ENCODE peak calls at places on chromosome 7, in eight cellular contexts. E, L, P, Y, Z, K, N and U are unnamed samples.

GRCh38 chr7:20797174-20798080 is 10.7 kb upstream of the SP8 start:
- DNase-seq in E (peak), Z (no peak), Y (no peak), L (no peak), P (no peak), N (no peak), K (peak), U (no peak)

GRCh38 chr7:51224811-51225581 is 91.6 kb downstream of the COBL start:
- DNase-seq in E (no peak), Y (peak), N (peak), L (no peak), P (no peak), Z (no peak), K (peak), U (no peak)

GRCh38 chr7:64504581-64505120 is 58.2 kb downstream of the ZNF680 start:
- DNase-seq in P (no peak), Y (no peak), N (no peak), E (no peak), K (no peak), L (no peak), Z (no peak), U (no peak)

GRCh38 chr7:1943933-1944618 is 274.0 kb downstream of the ELFN1 start:
- DNase-seq in P (no peak), Z (peak), L (no peak), N (peak), E (no peak), K (peak), Y (no peak), U (no peak)

GRCh38 chr7:54390565-54390964 is 151.6 kb upstream of the VSTM2A start:
- DNase-seq in P (no peak), Z (no peak), L (no peak), Y (no peak), N (no peak), K (no peak), E (no peak), U (no peak)

GRCh38 chr7:128904381-128905197 is 5.9 kb downstream of the KCP start:
- DNase-seq in P (no peak), Z (peak), L (peak), E (peak), Y (peak), N (no peak), K (peak), U (no peak)

GRCh38 chr7:69633122-69633892 is 35.0 kb downstream of the AUTS2 start:
- DNase-seq in Y (no peak), K (no peak), P (no peak), N (no peak), E (no peak), Z (no peak), L (no peak), U (no peak)

GRCh38 chr7:23346316-23346715 is 47.2 kb downstream of the MALSU1 start:
- DNase-seq in N (no peak), K (no peak), Z (no peak), Y (no peak), L (no peak), P (no peak), E (no peak), U (no peak)

GRCh38 chr7:141231018-141231792 is 157.3 kb downstream of the TMEM178B start:
- DNase-seq in Z (no peak), E (peak), Y (peak), N (no peak), P (peak), L (peak), K (peak), U (no peak)

GRCh38 chr7:157150825-157151412 is 12.2 kb downstream of the UBE3C start:
- DNase-seq in Z (no peak), N (peak), Y (peak), L (peak), E (no peak), K (no peak), P (peak), U (no peak)

GRCh38 chr7:3260425-3260762 is 40.7 kb upstream of the SDK1 start:
- DNase-seq in Z (no peak), E (peak), L (peak), N (no peak), P (no peak), Y (no peak), K (no peak), U (no peak)

GRCh38 chr7:19376591-19376990 is 231.4 kb upstream of the FERD3L start:
- DNase-seq in P (no peak), Y (no peak), Z (no peak), E (peak), L (peak), N (no peak), K (no peak), U (no peak)

GRCh38 chr7:121166885-121167284 is 161.9 kb upstream of the WNT16 start:
- DNase-seq in P (no peak), Z (no peak), Y (no peak), E (no peak), K (no peak), L (no peak), N (no peak), U (no peak)

GRCh38 chr7:149558149-149558861 is 60.7 kb upstream of the ZNF746 start:
- DNase-seq in L (peak), Z (no peak), K (no peak), E (peak), N (no peak), Y (no peak), P (no peak), U (no peak)